ENCODE peak calls at places on chromosomes 3 and 15, in five cellular contexts. E, A, I, Y and N are unnamed samples.

GRCh38 chr3:58994746-58995330 is 55.0 kb downstream of the CFAP20DC start:
- DNase-seq in E (peak), A (peak), I (peak), Y (peak), N (peak)

GRCh38 chr15:51492528-51492927 is 130.0 kb downstream of the DMXL2 start:
- DNase-seq in E (no peak), A (no peak), I (no peak), Y (no peak), N (no peak)

GRCh38 chr15:40762919-40763800 is 708 bp upstream of the GCHFR start:
- DNase-seq in E (no peak), A (peak), I (peak), Y (no peak), N (no peak)

GRCh38 chr3:142888484-142889262 is at the start of gene PCOLCE2:
- DNase-seq in E (no peak), A (peak), I (peak), Y (peak), N (no peak)

GRCh38 chr3:162586591-162586990 is 1090.0 kb downstream of the OTOL1 start:
- DNase-seq in E (peak), A (no peak), I (no peak), Y (peak), N (no peak)

GRCh38 chr3:169238562-169238961 is 424.9 kb downstream of the MECOM start:
- DNase-seq in E (no peak), A (no peak), I (no peak), Y (no peak), N (no peak)

GRCh38 chr3:127608362-127608718 is 10.1 kb downstream of the MCM2 start:
- DNase-seq in E (no peak), A (no peak), I (no peak), Y (no peak), N (no peak)

GRCh38 chr3:102336130-102336529 is 98.7 kb upstream of the ZPLD1 start:
- DNase-seq in E (no peak), A (no peak), I (no peak), Y (no peak), N (no peak)

GRCh38 chr3:153889905-153890334 is 231.3 kb upstream of the ARHGEF26 start:
- DNase-seq in E (no peak), A (no peak), I (no peak), Y (no peak), N (no peak)

GRCh38 chr3:21613372-21614070 is 137.5 kb downstream of the ZNF385D start:
- DNase-seq in E (no peak), A (no peak), I (no peak), Y (no peak), N (no peak)

GRCh38 chr3:44712455-44713075 is at the start of gene ZNF502:
- DNase-seq in E (peak), A (peak), I (peak), Y (peak), N (peak)

GRCh38 chr15:101684384-101684783 is 32.2 kb upstream of the TM2D3 start:
- DNase-seq in E (no peak), A (no peak), I (no peak), Y (peak), N (no peak)